ENCODE peak calls at places on chromosomes 6 and 20, in ten cellular contexts. K is CD4-positive, alpha-beta T cell; H is neuronal stem cell; D is IMR-90; Y is RWPE1; S is CD8-positive, alpha-beta T cell; I is uterus; L is endodermal cell; W is tibial nerve; U is transverse colon. Z is an unnamed sample.

GRCh38 chr6:139109558-139109957 is 25.3 kb upstream of the HECA start:
- DNase-seq in I (no peak), H (no peak), S (no peak), D (peak), U (no peak), Y (no peak), K (no peak), W (no peak), L (peak), Z (no peak)

GRCh38 chr20:7496394-7497111 is 443.7 kb downstream of the HAO1 start:
- DNase-seq in L (no peak), U (no peak), H (no peak), K (no peak), Y (no peak), I (no peak), S (no peak), W (no peak), D (no peak), Z (no peak)

GRCh38 chr6:72464791-72465691 is 156.8 kb upstream of the KCNQ5 start:
- DNase-seq in I (no peak), U (no peak), H (no peak), D (peak), S (no peak), K (no peak), L (peak), W (no peak), Y (peak), Z (no peak)

GRCh38 chr6:14159090-14159489 is 41.5 kb downstream of the CD83 start:
- DNase-seq in Y (no peak), W (no peak), U (no peak), D (no peak), K (no peak), S (no peak), H (no peak), L (peak), I (no peak), Z (no peak)

GRCh38 chr6:5439749-5440148 is 178.4 kb downstream of the FARS2 start:
- DNase-seq in S (no peak), L (no peak), H (no peak), W (no peak), I (no peak), K (no peak), U (no peak), Y (no peak), D (no peak), Z (no peak)

GRCh38 chr6:139644821-139645220 is 270.4 kb upstream of the CITED2 start:
- DNase-seq in S (no peak), I (peak), K (no peak), U (no peak), H (no peak), Y (no peak), W (no peak), D (peak), L (no peak), Z (no peak)

GRCh38 chr6:108091288-108091687 is 16.7 kb upstream of the OSTM1 start:
- DNase-seq in Y (no peak), W (no peak), U (no peak), L (no peak), I (no peak), H (no peak), K (no peak), S (no peak), D (no peak), Z (no peak)

GRCh38 chr20:53707341-53708102 is 113.9 kb upstream of the ZNF217 start:
- DNase-seq in L (no peak), S (no peak), D (peak), Y (no peak), U (no peak), W (no peak), K (no peak), I (no peak), H (no peak), Z (no peak)

GRCh38 chr20:61514018-61514755 is 262.1 kb downstream of the CDH4 start:
- DNase-seq in S (no peak), L (no peak), W (no peak), I (no peak), U (no peak), K (no peak), Y (no peak), D (no peak), H (no peak), Z (no peak)
- H3K27ac ChIP-seq in S (no peak), L (no peak), W (no peak), I (no peak), U (no peak), K (no peak), Y (no peak), D (no peak), H (no peak), Z (no peak)

GRCh38 chr6:75204222-75204958 is 1.5 kb downstream of the COL12A1 start:
- DNase-seq in Y (peak), U (peak), W (peak), K (no peak), L (peak), S (no peak), D (peak), I (peak), H (peak), Z (no peak)

GRCh38 chr6:75201901-75202672 is 3.8 kb downstream of the COL12A1 start:
- DNase-seq in K (no peak), S (no peak), W (peak), Y (no peak), H (peak), L (peak), I (peak), D (peak), U (peak), Z (no peak)

GRCh38 chr6:75201076-75201475 is 4.8 kb downstream of the COL12A1 start:
- DNase-seq in U (no peak), D (no peak), W (no peak), I (no peak), L (no peak), S (no peak), K (no peak), H (no peak), Y (no peak), Z (no peak)

GRCh38 chr6:75203721-75204120 is 2.1 kb downstream of the COL12A1 start:
- DNase-seq in H (no peak), D (peak), I (peak), W (no peak), S (no peak), K (no peak), Y (no peak), L (no peak), U (no peak), Z (no peak)

DNA sequence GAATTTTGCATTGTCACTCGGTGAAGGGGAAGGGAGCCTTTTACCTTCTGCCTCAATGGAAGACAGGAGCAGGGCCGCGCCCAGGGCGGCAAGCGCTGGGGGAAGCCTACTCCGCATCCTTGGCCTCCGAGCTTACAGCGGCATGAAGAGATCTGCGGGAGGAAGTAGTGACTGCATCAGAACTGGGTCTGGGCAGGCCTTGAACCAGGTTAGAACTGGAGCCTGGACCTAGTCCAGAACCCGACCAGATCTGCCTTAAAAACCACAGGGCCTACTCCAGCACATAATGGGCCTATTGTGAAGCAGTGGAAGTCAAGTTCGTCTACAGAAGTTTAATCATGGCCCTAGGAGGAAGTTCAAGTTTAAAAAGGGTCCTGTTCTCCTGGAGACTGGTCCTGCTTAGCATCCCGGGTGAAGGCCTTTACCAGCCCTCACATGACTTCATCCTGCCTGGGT is 3.1 kb downstream of the COL12A1 start:
- DNase-seq in I (peak), W (no peak), L (peak), S (no peak), Y (no peak), K (no peak), D (peak), H (no peak), U (no peak), Z (no peak)
- H3K27ac ChIP-seq in I (peak), W (peak), L (no peak), S (no peak), Y (peak), K (no peak), D (peak), H (no peak), U (peak), Z (no peak)

GRCh38 chr6:27893836-27894807 is 18.1 kb downstream of the OR2B2 start:
- DNase-seq in H (peak), Y (peak), I (peak), W (peak), D (peak), K (peak), S (peak), U (peak), L (peak), Z (peak)
- H3K27ac ChIP-seq in H (peak), Y (peak), I (peak), W (peak), D (peak), K (peak), S (peak), U (peak), L (peak), Z (peak)

DNA sequence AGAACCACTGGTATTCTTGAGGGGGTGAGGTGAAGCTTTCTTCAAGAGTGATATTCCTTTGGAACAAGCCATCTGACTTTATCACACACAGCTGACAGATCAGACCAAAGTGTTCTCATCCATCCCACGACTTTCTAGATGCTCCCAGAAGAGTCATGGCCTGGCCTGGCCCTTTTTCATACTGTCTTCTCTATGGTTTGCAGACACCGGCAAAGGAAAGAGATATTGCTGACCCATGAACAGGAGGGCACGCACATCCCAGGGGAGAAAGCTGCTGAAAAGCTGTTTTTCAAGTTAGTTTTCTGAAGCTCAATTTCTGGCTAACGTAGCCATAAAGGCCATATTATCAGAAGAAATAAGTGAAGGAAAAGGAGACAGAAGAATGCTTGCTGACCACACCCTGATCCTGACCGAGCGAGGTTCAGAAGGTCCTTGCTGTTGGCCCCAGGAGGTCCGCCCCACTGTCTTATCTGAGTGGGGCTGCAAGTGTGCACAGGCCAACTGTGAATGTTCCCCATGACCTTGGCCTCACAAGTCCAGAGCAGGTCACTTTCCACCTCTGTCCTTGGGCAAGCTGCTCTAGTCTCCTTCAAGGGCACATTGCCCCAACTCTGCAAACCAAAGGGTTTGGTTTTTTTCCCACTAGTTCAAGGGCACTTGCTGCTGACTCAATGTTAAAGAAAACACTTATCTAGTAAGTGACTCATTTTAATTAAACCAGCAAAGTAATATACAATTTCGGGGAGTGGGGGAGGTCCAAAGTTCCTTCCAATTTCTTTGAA is 2.0 kb downstream of the ACSS1 start:
- DNase-seq in W (no peak), S (no peak), U (peak), D (peak), H (no peak), L (no peak), Y (no peak), K (no peak), I (peak), Z (no peak)
- H3K27ac ChIP-seq in W (no peak), S (peak), U (peak), D (no peak), H (no peak), L (no peak), Y (no peak), K (peak), I (peak), Z (peak)

DNA sequence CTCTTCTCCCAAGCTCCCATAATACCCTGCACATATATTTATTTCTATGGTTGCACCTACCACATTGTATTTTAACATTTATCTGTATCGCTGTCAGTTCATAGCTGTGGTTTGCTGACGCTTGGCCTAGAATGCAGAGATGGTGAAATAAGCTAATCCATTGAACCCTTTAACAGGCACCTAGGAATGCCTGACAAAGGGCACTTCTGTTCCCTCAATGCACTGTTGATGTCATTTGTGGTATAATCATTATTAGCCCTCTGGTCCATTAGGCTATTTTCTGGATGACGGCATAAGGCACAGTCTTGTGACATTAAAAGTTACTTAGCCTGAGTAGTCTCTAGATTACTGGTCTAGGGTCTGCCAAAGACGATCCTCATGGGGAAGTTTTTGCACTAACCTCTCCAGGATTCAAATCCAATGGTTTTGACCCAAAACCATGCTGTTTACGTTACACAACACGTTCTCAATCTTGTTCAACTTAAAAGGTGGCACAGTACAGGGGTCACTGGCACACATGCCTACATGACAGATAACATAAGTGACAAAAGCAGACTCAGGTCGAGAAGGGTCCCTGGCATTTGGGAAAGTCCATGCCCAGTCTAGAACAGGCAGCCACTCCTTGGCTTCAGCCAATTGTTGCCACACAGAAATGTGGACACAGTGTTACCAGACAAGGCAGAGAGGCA is 2.1 kb upstream of the YWHAB start:
- DNase-seq in H (no peak), Y (no peak), S (no peak), U (no peak), L (no peak), I (no peak), K (no peak), W (no peak), D (no peak), Z (no peak)
- H3K27ac ChIP-seq in H (no peak), Y (no peak), S (no peak), U (no peak), L (no peak), I (no peak), K (peak), W (no peak), D (no peak), Z (no peak)

Z was measured in caudate nucleus.